ENCODE peak calls at places on chromosomes 16 and 17, in nine cellular contexts. G is neural progenitor cell, B is dorsolateral prefrontal cortex, M is MM.1S, S is AG04450, Z is gastrocnemius medialis, C is adrenal gland, I is stomach, L is progenitor cell of endocrine pancreas. O is an unnamed sample.

GRCh38 chr17:21199856-21200255 is 14.1 kb downstream of the TMEM11 start:
- DNase-seq in G (peak), B (no peak), M (no peak), S (no peak), Z (no peak), C (no peak), I (no peak), L (no peak), O (no peak)

GRCh38 chr17:70070297-70071027 is 4.6 kb upstream of the KCNJ16 start:
- DNase-seq in G (no peak), B (no peak), M (no peak), S (peak), Z (no peak), C (no peak), I (no peak), L (no peak), O (no peak)

GRCh38 chr16:57981636-57982035 is 10.7 kb upstream of the CNGB1 start:
- DNase-seq in G (no peak), B (no peak), M (no peak), S (no peak), Z (no peak), C (no peak), I (no peak), L (no peak), O (no peak)

GRCh38 chr17:60330731-60331130 is 61.2 kb downstream of the USP32 start:
- DNase-seq in G (no peak), B (no peak), M (no peak), S (no peak), Z (no peak), C (no peak), I (no peak), L (no peak), O (no peak)

GRCh38 chr16:927406-927805 is 43.4 kb downstream of the LMF1 start:
- DNase-seq in G (peak), B (no peak), M (no peak), S (no peak), Z (no peak), C (no peak), I (no peak), L (no peak), O (no peak)

GRCh38 chr17:58084317-58084981 is 1.2 kb downstream of the DYNLL2 start:
- DNase-seq in G (peak), B (no peak), M (peak), S (no peak), Z (peak), C (peak), I (peak), L (no peak), O (peak)

GRCh38 chr16:84593825-84594724 is 23.8 kb downstream of the COTL1 start:
- DNase-seq in G (no peak), B (peak), M (peak), S (no peak), Z (no peak), C (peak), I (peak), L (no peak), O (peak)

GRCh38 chr16:53734908-53735307 is 31.0 kb downstream of the FTO start:
- DNase-seq in G (no peak), B (no peak), M (no peak), S (no peak), Z (no peak), C (no peak), I (no peak), L (no peak), O (no peak)

GRCh38 chr17:6231886-6232767 is 161.9 kb downstream of the WSCD1 start:
- DNase-seq in G (no peak), B (no peak), M (no peak), S (no peak), Z (no peak), C (no peak), I (no peak), L (no peak), O (no peak)

GRCh38 chr17:14205992-14206461 is 30.6 kb downstream of the CDRT15 start:
- DNase-seq in G (no peak), B (peak), M (no peak), S (no peak), Z (peak), C (no peak), I (peak), L (no peak), O (peak)

GRCh38 chr17:34721326-34721725 is 141.9 kb downstream of the TMEM132E start:
- DNase-seq in G (no peak), B (no peak), M (no peak), S (no peak), Z (no peak), C (no peak), I (no peak), L (no peak), O (no peak)

GRCh38 chr17:42676424-42677011 is at the start of gene PLEKHH3:
- DNase-seq in G (peak), B (no peak), M (peak), S (no peak), Z (no peak), C (no peak), I (no peak), L (peak), O (no peak)

GRCh38 chr16:27363246-27363632 is 38.7 kb upstream of the IL21R start:
- DNase-seq in G (no peak), B (no peak), M (no peak), S (no peak), Z (no peak), C (no peak), I (no peak), L (no peak), O (no peak)

GRCh38 chr16:27365142-27366089 is 36.6 kb upstream of the IL21R start:
- DNase-seq in G (no peak), B (no peak), M (no peak), S (peak), Z (no peak), C (no peak), I (no peak), L (no peak), O (peak)

GRCh38 chr16:27362570-27363245 is 39.3 kb upstream of the IL21R start:
- DNase-seq in G (no peak), B (no peak), M (no peak), S (no peak), Z (no peak), C (no peak), I (no peak), L (no peak), O (no peak)

GRCh38 chr16:27363797-27364196 is 38.2 kb upstream of the IL21R start:
- DNase-seq in G (no peak), B (no peak), M (no peak), S (no peak), Z (no peak), C (peak), I (peak), L (no peak), O (no peak)

DNA sequence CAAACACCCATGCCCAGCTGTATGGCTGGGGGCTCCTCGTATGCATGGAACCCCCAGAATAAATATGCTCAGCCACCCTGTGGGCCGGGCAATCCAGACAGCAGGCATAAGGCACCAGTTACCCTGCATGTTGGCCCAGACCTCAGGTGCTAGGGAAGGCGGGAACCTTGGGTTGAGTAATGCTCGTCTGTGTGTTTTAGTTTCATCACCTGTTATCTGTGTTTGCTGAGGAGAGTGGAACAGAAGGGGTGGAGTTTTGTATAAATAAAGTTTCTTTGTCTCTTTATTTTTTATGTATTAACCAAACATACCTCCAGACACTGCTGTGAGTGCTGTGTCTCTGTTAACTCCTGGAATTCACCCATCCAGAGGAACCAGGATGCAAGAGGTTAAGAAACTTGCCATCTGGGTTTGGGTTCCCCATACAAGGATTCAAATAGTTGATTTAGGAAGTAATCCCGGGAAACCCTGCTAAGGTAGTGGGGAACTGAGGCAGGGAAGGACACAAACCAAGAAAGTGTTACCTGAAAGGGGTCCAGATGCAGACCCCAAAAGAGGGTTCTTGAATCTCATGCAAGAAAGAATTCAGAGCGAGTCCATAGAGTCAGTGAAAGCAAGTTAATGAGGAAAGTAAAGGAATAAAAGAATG is 37.4 kb upstream of the IL21R start:
- DNase-seq in G (no peak), B (no peak), M (no peak), S (no peak), Z (no peak), C (no peak), I (peak), L (no peak), O (peak)
- TF ChIP-seq CTCF in G (no peak), B (no peak), M (no peak), S (no peak), Z (no peak), C (no peak), I (no peak), L (no peak), O (no peak)

GRCh38 chr17:44007346-44008204 is 3.2 kb downstream of the NAGS start:
- DNase-seq in G (no peak), B (no peak), M (peak), S (no peak), Z (no peak), C (peak), I (no peak), L (no peak), O (no peak)

GRCh38 chr17:44008205-44008909 is 3.9 kb downstream of the NAGS start:
- DNase-seq in G (no peak), B (no peak), M (no peak), S (no peak), Z (no peak), C (no peak), I (no peak), L (no peak), O (peak)

GRCh38 chr17:44005527-44005864 is 1.1 kb downstream of the NAGS start:
- DNase-seq in G (no peak), B (no peak), M (no peak), S (no peak), Z (no peak), C (no peak), I (no peak), L (no peak), O (no peak)

GRCh38 chr17:44005865-44006580 is 1.6 kb downstream of the NAGS start:
- DNase-seq in G (peak), B (no peak), M (peak), S (no peak), Z (no peak), C (peak), I (peak), L (no peak), O (peak)

GRCh38 chr17:44006581-44007345 is 2.3 kb downstream of the NAGS start:
- DNase-seq in G (peak), B (peak), M (peak), S (peak), Z (peak), C (peak), I (peak), L (peak), O (peak)
- TF ChIP-seq CTCF in G (peak), B (peak), M (peak), S (peak), Z (peak), C (peak), I (no peak), L (peak), O (peak)

GRCh38 chr17:67474081-67474661 is 97.1 kb downstream of the PITPNC1 start:
- DNase-seq in G (peak), B (no peak), M (no peak), S (no peak), Z (no peak), C (peak), I (no peak), L (no peak), O (no peak)
- TF ChIP-seq CTCF in G (no peak), B (no peak), M (no peak), S (no peak), Z (no peak), C (no peak), I (no peak), L (no peak), O (no peak)

DNA sequence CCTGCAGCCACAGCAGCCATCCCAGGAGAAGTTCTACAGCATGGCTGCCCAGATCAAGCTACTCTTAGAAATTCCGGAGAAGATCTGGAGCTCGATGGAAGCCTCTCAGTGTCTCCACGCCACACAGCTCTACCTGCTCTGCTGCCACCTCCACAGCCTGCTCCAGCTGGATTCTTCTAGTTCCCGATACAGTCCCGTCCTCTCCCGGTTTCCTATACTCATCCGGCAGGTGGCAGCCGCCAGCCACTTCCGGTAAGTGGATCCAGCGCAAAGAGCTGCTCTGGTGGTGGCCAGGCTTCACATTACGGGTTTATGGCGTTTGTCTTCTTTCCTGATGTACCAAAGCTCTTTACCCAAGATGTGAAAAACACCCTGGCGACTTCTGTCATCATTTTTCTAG is 3.6 kb downstream of the COG1 start:
- DNase-seq in G (peak), B (peak), M (no peak), S (no peak), Z (no peak), C (no peak), I (peak), L (no peak), O (no peak)
- TF ChIP-seq CTCF in G (peak), B (no peak), M (no peak), S (peak), Z (no peak), C (peak), I (no peak), L (peak), O (no peak)

GRCh38 chr17:48637323-48638260 is 11.4 kb upstream of the HOXB9 start:
- DNase-seq in G (no peak), B (no peak), M (no peak), S (peak), Z (no peak), C (no peak), I (no peak), L (no peak), O (no peak)

GRCh38 chr17:48633266-48633816 is 7.2 kb upstream of the HOXB9 start:
- DNase-seq in G (no peak), B (no peak), M (no peak), S (no peak), Z (no peak), C (no peak), I (no peak), L (no peak), O (no peak)

GRCh38 chr17:48634446-48635208 is 8.5 kb upstream of the HOXB9 start:
- DNase-seq in G (peak), B (no peak), M (no peak), S (no peak), Z (no peak), C (no peak), I (no peak), L (no peak), O (no peak)

GRCh38 chr17:48639136-48639535 is 13.0 kb upstream of the HOXB9 start:
- DNase-seq in G (no peak), B (no peak), M (no peak), S (no peak), Z (no peak), C (no peak), I (no peak), L (no peak), O (no peak)

GRCh38 chr17:48636177-48637018 is 10.2 kb upstream of the HOXB9 start:
- DNase-seq in G (peak), B (peak), M (peak), S (no peak), Z (peak), C (peak), I (peak), L (peak), O (peak)
- TF ChIP-seq CTCF in G (peak), B (peak), M (peak), S (peak), Z (peak), C (peak), I (no peak), L (peak), O (peak)